ENCODE peak calls at places on chromosomes 13 and 19, in seven cellular contexts. One of them, this sample, is unnamed.

GRCh38 chr13:35690546-35690945 is 214.1 kb upstream of the MAB21L1 start:
- DNase-seq in fibroblast of lung: peak
- DNase-seq in activated B cell treated with CpG ODN at 0.5 μM for 24 hours: no peak
- DNase-seq in NCI-H526 treated with DMSO at 0.1 percent for 48 hours: no peak
- DNase-seq in GM10248: no peak
- DNase-seq in kidney tubule cell: peak
- DNase-seq in activated naive CD8-positive, alpha-beta T cell treated with anti-CD3 and anti-CD28 coated beads for 36 hours: no peak
- DNase-seq in this sample: no peak

GRCh38 chr19:1251503-1252220 is 3.3 kb downstream of the MIDN start:
- DNase-seq in fibroblast of lung: no peak
- DNase-seq in activated B cell treated with CpG ODN at 0.5 μM for 24 hours: peak
- DNase-seq in NCI-H526 treated with DMSO at 0.1 percent for 48 hours: no peak
- DNase-seq in GM10248: no peak
- DNase-seq in kidney tubule cell: peak
- DNase-seq in activated naive CD8-positive, alpha-beta T cell treated with anti-CD3 and anti-CD28 coated beads for 36 hours: peak
- DNase-seq in this sample: no peak

GRCh38 chr13:111852701-111853100 is 214.2 kb upstream of the SOX1 start:
- DNase-seq in fibroblast of lung: no peak
- DNase-seq in activated B cell treated with CpG ODN at 0.5 μM for 24 hours: no peak
- DNase-seq in NCI-H526 treated with DMSO at 0.1 percent for 48 hours: no peak
- DNase-seq in GM10248: no peak
- DNase-seq in kidney tubule cell: no peak
- DNase-seq in activated naive CD8-positive, alpha-beta T cell treated with anti-CD3 and anti-CD28 coated beads for 36 hours: no peak
- DNase-seq in this sample: peak

GRCh38 chr13:43159007-43159406 is 135.6 kb downstream of the DNAJC15 start:
- DNase-seq in fibroblast of lung: peak
- DNase-seq in activated B cell treated with CpG ODN at 0.5 μM for 24 hours: no peak
- DNase-seq in NCI-H526 treated with DMSO at 0.1 percent for 48 hours: no peak
- DNase-seq in GM10248: no peak
- DNase-seq in kidney tubule cell: no peak
- DNase-seq in activated naive CD8-positive, alpha-beta T cell treated with anti-CD3 and anti-CD28 coated beads for 36 hours: no peak
- DNase-seq in this sample: peak

GRCh38 chr13:94416454-94417080 is 62.9 kb downstream of the DCT start:
- DNase-seq in fibroblast of lung: peak
- DNase-seq in activated B cell treated with CpG ODN at 0.5 μM for 24 hours: no peak
- DNase-seq in NCI-H526 treated with DMSO at 0.1 percent for 48 hours: peak
- DNase-seq in GM10248: no peak
- DNase-seq in kidney tubule cell: peak
- DNase-seq in activated naive CD8-positive, alpha-beta T cell treated with anti-CD3 and anti-CD28 coated beads for 36 hours: no peak
- DNase-seq in this sample: peak

GRCh38 chr19:14554382-14554812 is 17.5 kb downstream of the NDUFB7 start:
- DNase-seq in fibroblast of lung: no peak
- DNase-seq in activated B cell treated with CpG ODN at 0.5 μM for 24 hours: no peak
- DNase-seq in NCI-H526 treated with DMSO at 0.1 percent for 48 hours: no peak
- DNase-seq in GM10248: no peak
- DNase-seq in kidney tubule cell: peak
- DNase-seq in activated naive CD8-positive, alpha-beta T cell treated with anti-CD3 and anti-CD28 coated beads for 36 hours: no peak
- DNase-seq in this sample: no peak

GRCh38 chr13:112103971-112104872 is 37.3 kb downstream of the SOX1 start:
- DNase-seq in fibroblast of lung: no peak
- DNase-seq in activated B cell treated with CpG ODN at 0.5 μM for 24 hours: no peak
- DNase-seq in NCI-H526 treated with DMSO at 0.1 percent for 48 hours: no peak
- DNase-seq in GM10248: no peak
- DNase-seq in kidney tubule cell: no peak
- DNase-seq in activated naive CD8-positive, alpha-beta T cell treated with anti-CD3 and anti-CD28 coated beads for 36 hours: no peak
- DNase-seq in this sample: no peak

GRCh38 chr19:44824758-44825157 is 15.9 kb downstream of the BCAM start:
- DNase-seq in fibroblast of lung: no peak
- DNase-seq in activated B cell treated with CpG ODN at 0.5 μM for 24 hours: no peak
- DNase-seq in NCI-H526 treated with DMSO at 0.1 percent for 48 hours: no peak
- DNase-seq in GM10248: no peak
- DNase-seq in kidney tubule cell: no peak
- DNase-seq in activated naive CD8-positive, alpha-beta T cell treated with anti-CD3 and anti-CD28 coated beads for 36 hours: no peak
- DNase-seq in this sample: peak

GRCh38 chr13:26440111-26440510 is 117.4 kb upstream of the WASF3 start:
- DNase-seq in fibroblast of lung: no peak
- DNase-seq in activated B cell treated with CpG ODN at 0.5 μM for 24 hours: no peak
- DNase-seq in NCI-H526 treated with DMSO at 0.1 percent for 48 hours: no peak
- DNase-seq in GM10248: no peak
- DNase-seq in kidney tubule cell: no peak
- DNase-seq in activated naive CD8-positive, alpha-beta T cell treated with anti-CD3 and anti-CD28 coated beads for 36 hours: no peak
- DNase-seq in this sample: no peak

GRCh38 chr19:19606021-19606420 is 12.5 kb downstream of the PBX4 start:
- DNase-seq in fibroblast of lung: no peak
- DNase-seq in activated B cell treated with CpG ODN at 0.5 μM for 24 hours: no peak
- DNase-seq in NCI-H526 treated with DMSO at 0.1 percent for 48 hours: no peak
- DNase-seq in GM10248: no peak
- DNase-seq in kidney tubule cell: peak
- DNase-seq in activated naive CD8-positive, alpha-beta T cell treated with anti-CD3 and anti-CD28 coated beads for 36 hours: no peak
- DNase-seq in this sample: no peak

GRCh38 chr19:45076029-45076850 is at the start of gene ZNF296:
- DNase-seq in fibroblast of lung: peak
- DNase-seq in activated B cell treated with CpG ODN at 0.5 μM for 24 hours: peak
- DNase-seq in NCI-H526 treated with DMSO at 0.1 percent for 48 hours: peak
- DNase-seq in GM10248: peak
- DNase-seq in kidney tubule cell: peak
- DNase-seq in activated naive CD8-positive, alpha-beta T cell treated with anti-CD3 and anti-CD28 coated beads for 36 hours: peak
- DNase-seq in this sample: peak

GRCh38 chr19:53927745-53928144 is 18.7 kb downstream of the CACNG7 start:
- DNase-seq in fibroblast of lung: peak
- DNase-seq in activated B cell treated with CpG ODN at 0.5 μM for 24 hours: no peak
- DNase-seq in NCI-H526 treated with DMSO at 0.1 percent for 48 hours: no peak
- DNase-seq in GM10248: no peak
- DNase-seq in kidney tubule cell: peak
- DNase-seq in activated naive CD8-positive, alpha-beta T cell treated with anti-CD3 and anti-CD28 coated beads for 36 hours: no peak
- DNase-seq in this sample: no peak

GRCh38 chr13:89136678-89137077 is 1465.5 kb downstream of the SLITRK5 start:
- DNase-seq in fibroblast of lung: no peak
- DNase-seq in activated B cell treated with CpG ODN at 0.5 μM for 24 hours: no peak
- DNase-seq in NCI-H526 treated with DMSO at 0.1 percent for 48 hours: no peak
- DNase-seq in GM10248: no peak
- DNase-seq in kidney tubule cell: no peak
- DNase-seq in activated naive CD8-positive, alpha-beta T cell treated with anti-CD3 and anti-CD28 coated beads for 36 hours: no peak
- DNase-seq in this sample: no peak

GRCh38 chr19:2481466-2481865 is 5.5 kb downstream of the GADD45B start:
- DNase-seq in fibroblast of lung: no peak
- DNase-seq in activated B cell treated with CpG ODN at 0.5 μM for 24 hours: no peak
- DNase-seq in NCI-H526 treated with DMSO at 0.1 percent for 48 hours: no peak
- DNase-seq in GM10248: no peak
- DNase-seq in kidney tubule cell: no peak
- DNase-seq in activated naive CD8-positive, alpha-beta T cell treated with anti-CD3 and anti-CD28 coated beads for 36 hours: no peak
- DNase-seq in this sample: no peak

GRCh38 chr19:18020212-18021067 is 12.5 kb downstream of the ARRDC2 start:
- DNase-seq in fibroblast of lung: no peak
- DNase-seq in activated B cell treated with CpG ODN at 0.5 μM for 24 hours: no peak
- DNase-seq in NCI-H526 treated with DMSO at 0.1 percent for 48 hours: no peak
- DNase-seq in GM10248: peak
- DNase-seq in kidney tubule cell: peak
- DNase-seq in activated naive CD8-positive, alpha-beta T cell treated with anti-CD3 and anti-CD28 coated beads for 36 hours: no peak
- DNase-seq in this sample: no peak

GRCh38 chr13:113904411-113904810 is 40.5 kb upstream of the GAS6 start:
- DNase-seq in fibroblast of lung: no peak
- DNase-seq in activated B cell treated with CpG ODN at 0.5 μM for 24 hours: no peak
- DNase-seq in NCI-H526 treated with DMSO at 0.1 percent for 48 hours: no peak
- DNase-seq in GM10248: no peak
- DNase-seq in kidney tubule cell: peak
- DNase-seq in activated naive CD8-positive, alpha-beta T cell treated with anti-CD3 and anti-CD28 coated beads for 36 hours: peak
- DNase-seq in this sample: no peak

GRCh38 chr19:29248332-29248844 is 35.4 kb upstream of the UQCRFS1 start:
- DNase-seq in fibroblast of lung: no peak
- DNase-seq in activated B cell treated with CpG ODN at 0.5 μM for 24 hours: no peak
- DNase-seq in NCI-H526 treated with DMSO at 0.1 percent for 48 hours: no peak
- DNase-seq in GM10248: no peak
- DNase-seq in kidney tubule cell: no peak
- DNase-seq in activated naive CD8-positive, alpha-beta T cell treated with anti-CD3 and anti-CD28 coated beads for 36 hours: no peak
- DNase-seq in this sample: no peak

GRCh38 chr19:12664406-12665280 is 1.9 kb downstream of the MAN2B1 start:
- DNase-seq in fibroblast of lung: no peak
- DNase-seq in activated B cell treated with CpG ODN at 0.5 μM for 24 hours: no peak
- DNase-seq in NCI-H526 treated with DMSO at 0.1 percent for 48 hours: no peak
- DNase-seq in GM10248: no peak
- DNase-seq in kidney tubule cell: no peak
- DNase-seq in activated naive CD8-positive, alpha-beta T cell treated with anti-CD3 and anti-CD28 coated beads for 36 hours: peak
- DNase-seq in this sample: peak

GRCh38 chr19:56301152-56301551 is 13.5 kb downstream of the ZSCAN5A start:
- DNase-seq in fibroblast of lung: no peak
- DNase-seq in activated B cell treated with CpG ODN at 0.5 μM for 24 hours: no peak
- DNase-seq in NCI-H526 treated with DMSO at 0.1 percent for 48 hours: no peak
- DNase-seq in GM10248: no peak
- DNase-seq in kidney tubule cell: no peak
- DNase-seq in activated naive CD8-positive, alpha-beta T cell treated with anti-CD3 and anti-CD28 coated beads for 36 hours: no peak
- DNase-seq in this sample: no peak

GRCh38 chr13:74794147-74794546 is 659.9 kb upstream of the KLF12 start:
- DNase-seq in fibroblast of lung: no peak
- DNase-seq in activated B cell treated with CpG ODN at 0.5 μM for 24 hours: no peak
- DNase-seq in NCI-H526 treated with DMSO at 0.1 percent for 48 hours: no peak
- DNase-seq in GM10248: no peak
- DNase-seq in kidney tubule cell: no peak
- DNase-seq in activated naive CD8-positive, alpha-beta T cell treated with anti-CD3 and anti-CD28 coated beads for 36 hours: no peak
- DNase-seq in this sample: no peak

GRCh38 chr13:73684286-73684685 is 449.9 kb downstream of the KLF12 start:
- DNase-seq in fibroblast of lung: no peak
- DNase-seq in activated B cell treated with CpG ODN at 0.5 μM for 24 hours: no peak
- DNase-seq in NCI-H526 treated with DMSO at 0.1 percent for 48 hours: no peak
- DNase-seq in GM10248: no peak
- DNase-seq in kidney tubule cell: no peak
- DNase-seq in activated naive CD8-positive, alpha-beta T cell treated with anti-CD3 and anti-CD28 coated beads for 36 hours: no peak
- DNase-seq in this sample: peak

GRCh38 chr13:110301083-110301482 is 5.9 kb downstream of the COL4A1 start:
- DNase-seq in fibroblast of lung: no peak
- DNase-seq in activated B cell treated with CpG ODN at 0.5 μM for 24 hours: no peak
- DNase-seq in NCI-H526 treated with DMSO at 0.1 percent for 48 hours: no peak
- DNase-seq in GM10248: no peak
- DNase-seq in kidney tubule cell: no peak
- DNase-seq in activated naive CD8-positive, alpha-beta T cell treated with anti-CD3 and anti-CD28 coated beads for 36 hours: no peak
- DNase-seq in this sample: no peak

GRCh38 chr19:21740559-21740958 is 26.8 kb downstream of the ZNF100 start:
- DNase-seq in fibroblast of lung: no peak
- DNase-seq in activated B cell treated with CpG ODN at 0.5 μM for 24 hours: no peak
- DNase-seq in NCI-H526 treated with DMSO at 0.1 percent for 48 hours: no peak
- DNase-seq in GM10248: no peak
- DNase-seq in kidney tubule cell: no peak
- DNase-seq in activated naive CD8-positive, alpha-beta T cell treated with anti-CD3 and anti-CD28 coated beads for 36 hours: no peak
- DNase-seq in this sample: no peak

GRCh38 chr13:35927554-35927953 is 203.6 kb downstream of the DCLK1 start:
- DNase-seq in fibroblast of lung: peak
- DNase-seq in activated B cell treated with CpG ODN at 0.5 μM for 24 hours: no peak
- DNase-seq in NCI-H526 treated with DMSO at 0.1 percent for 48 hours: no peak
- DNase-seq in GM10248: no peak
- DNase-seq in kidney tubule cell: peak
- DNase-seq in activated naive CD8-positive, alpha-beta T cell treated with anti-CD3 and anti-CD28 coated beads for 36 hours: no peak
- DNase-seq in this sample: no peak

GRCh38 chr13:97225533-97225932 is 3.4 kb downstream of the MBNL2 start:
- DNase-seq in fibroblast of lung: no peak
- DNase-seq in activated B cell treated with CpG ODN at 0.5 μM for 24 hours: no peak
- DNase-seq in NCI-H526 treated with DMSO at 0.1 percent for 48 hours: no peak
- DNase-seq in GM10248: no peak
- DNase-seq in kidney tubule cell: peak
- DNase-seq in activated naive CD8-positive, alpha-beta T cell treated with anti-CD3 and anti-CD28 coated beads for 36 hours: peak
- DNase-seq in this sample: no peak

GRCh38 chr19:4913996-4914735 is 4.9 kb downstream of the UHRF1 start:
- DNase-seq in fibroblast of lung: peak
- DNase-seq in activated B cell treated with CpG ODN at 0.5 μM for 24 hours: no peak
- DNase-seq in NCI-H526 treated with DMSO at 0.1 percent for 48 hours: no peak
- DNase-seq in GM10248: no peak
- DNase-seq in kidney tubule cell: no peak
- DNase-seq in activated naive CD8-positive, alpha-beta T cell treated with anti-CD3 and anti-CD28 coated beads for 36 hours: peak
- DNase-seq in this sample: no peak

GRCh38 chr19:51365211-51366049 is 758 bp downstream of the ETFB start:
- DNase-seq in fibroblast of lung: peak
- DNase-seq in activated B cell treated with CpG ODN at 0.5 μM for 24 hours: peak
- DNase-seq in NCI-H526 treated with DMSO at 0.1 percent for 48 hours: no peak
- DNase-seq in GM10248: no peak
- DNase-seq in kidney tubule cell: peak
- DNase-seq in activated naive CD8-positive, alpha-beta T cell treated with anti-CD3 and anti-CD28 coated beads for 36 hours: no peak
- DNase-seq in this sample: no peak

GRCh38 chr19:40802300-40803169 is 3.5 kb downstream of the EGLN2 start:
- DNase-seq in fibroblast of lung: no peak
- DNase-seq in activated B cell treated with CpG ODN at 0.5 μM for 24 hours: no peak
- DNase-seq in NCI-H526 treated with DMSO at 0.1 percent for 48 hours: no peak
- DNase-seq in GM10248: no peak
- DNase-seq in kidney tubule cell: no peak
- DNase-seq in activated naive CD8-positive, alpha-beta T cell treated with anti-CD3 and anti-CD28 coated beads for 36 hours: no peak
- DNase-seq in this sample: no peak

GRCh38 chr13:20105161-20105689 is 55.6 kb downstream of the GJA3 start:
- DNase-seq in fibroblast of lung: no peak
- DNase-seq in activated B cell treated with CpG ODN at 0.5 μM for 24 hours: no peak
- DNase-seq in NCI-H526 treated with DMSO at 0.1 percent for 48 hours: no peak
- DNase-seq in GM10248: no peak
- DNase-seq in kidney tubule cell: no peak
- DNase-seq in activated naive CD8-positive, alpha-beta T cell treated with anti-CD3 and anti-CD28 coated beads for 36 hours: no peak
- DNase-seq in this sample: no peak

GRCh38 chr13:113916330-113916815 is 52.5 kb upstream of the GAS6 start:
- DNase-seq in fibroblast of lung: peak
- DNase-seq in activated B cell treated with CpG ODN at 0.5 μM for 24 hours: no peak
- DNase-seq in NCI-H526 treated with DMSO at 0.1 percent for 48 hours: no peak
- DNase-seq in GM10248: no peak
- DNase-seq in kidney tubule cell: no peak
- DNase-seq in activated naive CD8-positive, alpha-beta T cell treated with anti-CD3 and anti-CD28 coated beads for 36 hours: no peak
- DNase-seq in this sample: no peak